ENCODE peak calls at places on chromosomes 1 and 21, in eight cellular contexts. T is HuH-7.5; J is NCI-H2081; R is fibroblast of the aortic adventitia; B is left colon; A is activated CD4-positive, alpha-beta T cell treated with anti-CD3 and anti-CD28 coated beads for 24 hours; E is Panc1; U is RCC 7860. I is an unnamed sample.

GRCh38 chr1:41242645-41243171 is 602 bp upstream of the SCMH1 start:
- DNase-seq in J (no peak), E (no peak), A (no peak), R (no peak), U (no peak), B (no peak), T (no peak), I (no peak)

GRCh38 chr1:107776898-107777663 is 187.9 kb downstream of the VAV3 start:
- DNase-seq in R (no peak), A (no peak), J (no peak), U (no peak), B (no peak), T (no peak), E (no peak), I (no peak)

GRCh38 chr1:200873671-200874397 is 1.1 kb downstream of the GPR25 start:
- DNase-seq in R (no peak), E (no peak), U (no peak), J (no peak), A (no peak), T (no peak), B (no peak), I (no peak)

GRCh38 chr1:226417350-226417749 is 9.5 kb upstream of the PARP1 start:
- DNase-seq in J (no peak), E (no peak), B (no peak), T (no peak), R (no peak), U (no peak), A (no peak), I (no peak)

GRCh38 chr1:31736675-31737074 is 27.5 kb downstream of the ADGRB2 start:
- DNase-seq in A (no peak), E (no peak), J (no peak), R (no peak), T (no peak), B (peak; percentile 54), U (peak; percentile 8), I (no peak)

GRCh38 chr21:36207577-36208320 is 51.1 kb downstream of the DOP1B start:
- DNase-seq in T (no peak), J (no peak), E (no peak), B (no peak), U (peak; percentile 93), R (peak; percentile 29), A (no peak), I (no peak)

GRCh38 chr1:1979482-1980165 is 24.0 kb downstream of the CFAP74 start:
- DNase-seq in R (no peak), T (no peak), J (no peak), U (no peak), E (no peak), B (no peak), A (no peak), I (no peak)

GRCh38 chr21:37916795-37917142 is 512 bp upstream of the KCNJ6 start:
- DNase-seq in A (no peak), U (no peak), J (no peak), R (no peak), E (no peak), T (no peak), B (no peak), I (no peak)

GRCh38 chr1:206766251-206766856 is 4.2 kb upstream of the IL19 start:
- DNase-seq in U (peak; percentile 92), B (peak; percentile 41), A (peak; percentile 42), T (no peak), J (no peak), E (no peak), R (peak; percentile 72), I (no peak)

GRCh38 chr1:208977012-208977411 is 606.5 kb upstream of the CAMK1G start:
- DNase-seq in R (no peak), J (no peak), U (no peak), A (no peak), B (no peak), E (no peak), T (no peak), I (no peak)

GRCh38 chr1:37484325-37485051 is 10.1 kb downstream of the ZC3H12A start:
- DNase-seq in J (no peak), R (no peak), E (no peak), B (no peak), U (no peak), T (no peak), A (no peak), I (no peak)

GRCh38 chr1:8378202-8378601 is 60.3 kb downstream of the SLC45A1 start:
- DNase-seq in J (no peak), B (no peak), A (no peak), U (no peak), R (no peak), E (no peak), T (no peak), I (no peak)

GRCh38 chr1:235688096-235688495 is 38.5 kb upstream of the GNG4 start:
- DNase-seq in A (no peak), T (no peak), E (no peak), J (no peak), U (no peak), R (no peak), B (no peak), I (no peak)

GRCh38 chr1:227896710-227897655 is 50.7 kb downstream of the WNT9A start:
- DNase-seq in T (no peak), B (peak; percentile 1), U (no peak), E (no peak), A (no peak), J (no peak), R (no peak), I (no peak)

GRCh38 chr1:177646757-177647730 is 322.8 kb downstream of the SEC16B start:
- DNase-seq in E (no peak), A (no peak), J (no peak), B (no peak), U (no peak), R (no peak), T (no peak), I (no peak)

GRCh38 chr1:82838066-82838465 is 1037.3 kb downstream of the ADGRL2 start:
- DNase-seq in A (no peak), B (no peak), E (no peak), R (peak; percentile 37), T (no peak), J (no peak), U (no peak), I (no peak)